ENCODE peak calls at places on chromosomes 6 and 20, in seven cellular contexts. Z is mesenchymal stem cell, Y is neuronal stem cell, L is IMR-90, T is H9, X is mesendoderm, U is trophoblast cell. B is an unnamed sample.

GRCh38 chr6:155472886-155473285 is 17.2 kb upstream of the NOX3 start:
- DNase-seq in X (no peak), Y (no peak), U (no peak), T (no peak), Z (peak), L (peak), B (no peak)

GRCh38 chr20:46625875-46626373 is 25.3 kb downstream of the SLC13A3 start:
- DNase-seq in T (no peak), Z (no peak), X (no peak), Y (no peak), L (no peak), U (no peak), B (no peak)

GRCh38 chr6:21227486-21227885 is 366.1 kb upstream of the SOX4 start:
- DNase-seq in Y (no peak), X (no peak), L (peak), Z (no peak), U (peak), T (no peak), B (no peak)

GRCh38 chr6:45736134-45736533 is 279.5 kb downstream of the CLIC5 start:
- DNase-seq in U (no peak), Y (no peak), Z (no peak), L (no peak), T (no peak), X (no peak), B (no peak)

GRCh38 chr20:50514035-50514337 is 3.8 kb downstream of the PTPN1 start:
- DNase-seq in Z (no peak), Y (no peak), L (no peak), T (no peak), U (no peak), X (no peak), B (no peak)

GRCh38 chr6:168574699-168575195 is 133.8 kb downstream of the SMOC2 start:
- DNase-seq in Z (no peak), Y (no peak), U (no peak), X (peak), L (no peak), T (no peak), B (peak)

GRCh38 chr6:113447088-113447831 is 409.9 kb upstream of the MARCKS start:
- DNase-seq in Z (peak), T (no peak), L (peak), X (no peak), U (peak), Y (no peak), B (no peak)

GRCh38 chr6:57254055-57254717 is 32.1 kb upstream of the RAB23 start:
- DNase-seq in Z (no peak), L (no peak), Y (no peak), U (no peak), X (peak), T (no peak), B (no peak)

GRCh38 chr6:125947581-125947980 is 9.0 kb upstream of the HINT3 start:
- DNase-seq in Y (no peak), Z (peak), U (no peak), T (no peak), L (peak), X (no peak), B (no peak)

GRCh38 chr6:97689078-97689754 is 406.2 kb upstream of the MMS22L start:
- DNase-seq in X (peak), U (no peak), L (no peak), T (peak), Y (no peak), Z (no peak), B (no peak)

GRCh38 chr6:65819152-65819551 is 112.1 kb upstream of the EYS start:
- DNase-seq in X (peak), U (no peak), T (no peak), L (no peak), Z (peak), Y (no peak), B (no peak)

GRCh38 chr6:8736046-8736877 is 300.9 kb upstream of the SLC35B3 start:
- DNase-seq in L (no peak), T (no peak), X (no peak), U (no peak), Y (no peak), Z (no peak), B (no peak)

DNA sequence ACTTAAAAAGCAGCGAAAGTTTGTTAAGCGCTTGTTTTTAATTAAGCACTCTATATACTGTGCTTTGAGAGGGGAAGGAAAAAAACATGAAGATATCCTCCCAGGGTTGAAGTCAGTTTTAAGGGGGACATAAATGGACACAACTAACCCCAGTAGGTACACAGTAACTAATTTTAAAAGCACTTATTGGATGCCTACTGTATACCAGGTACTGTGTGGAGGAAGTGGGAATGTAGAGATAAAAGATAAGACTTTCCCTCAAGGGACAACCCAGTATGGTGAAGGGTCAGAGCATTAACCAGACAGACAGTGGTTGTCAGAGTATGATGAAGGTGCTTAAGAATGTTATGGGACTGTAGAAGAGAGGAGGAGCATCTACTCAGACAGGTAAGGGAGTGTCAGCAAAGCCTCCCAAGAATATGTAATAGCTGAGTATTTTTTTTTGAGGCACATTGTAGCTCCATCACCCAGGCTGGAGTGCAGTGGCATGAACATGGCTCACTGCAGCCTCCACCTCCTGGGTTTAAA is 900 bp downstream of the ABCF1 start:
- DNase-seq in X (peak), L (no peak), Z (no peak), Y (no peak), U (peak), T (no peak), B (no peak)
- H3K18ac ChIP-seq in X (no peak), L (no peak), Z (no peak), Y (no peak), U (no peak), T (no peak), B (no peak)

DNA sequence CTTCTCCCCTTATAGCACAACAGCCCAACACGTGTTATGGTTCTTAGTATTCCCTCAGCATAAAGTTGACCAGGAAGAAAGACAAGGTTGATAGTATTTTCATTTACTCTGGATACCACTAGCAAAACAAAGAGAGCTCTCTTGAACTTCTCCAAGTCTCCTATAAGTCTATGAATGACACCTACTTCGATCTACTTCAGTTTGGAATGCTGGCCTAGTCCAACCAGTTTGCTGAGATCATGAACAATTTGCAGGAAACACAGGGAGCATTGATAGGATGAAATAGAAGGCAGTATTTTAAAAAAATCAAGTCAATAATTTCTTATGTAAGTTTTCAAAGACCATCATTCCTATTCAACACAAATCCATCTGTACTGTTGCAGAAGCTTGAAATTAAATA is 93.6 kb downstream of the GJA10 start:
- DNase-seq in X (no peak), U (no peak), Y (no peak), T (no peak), Z (no peak), L (no peak), B (no peak)
- H3K18ac ChIP-seq in X (no peak), U (no peak), Y (no peak), T (no peak), Z (no peak), L (peak), B (no peak)

GRCh38 chr6:48834706-48835105 is 628.3 kb downstream of the MMUT start:
- DNase-seq in X (no peak), Y (no peak), T (no peak), L (peak), U (no peak), Z (no peak), B (no peak)

GRCh38 chr6:48837744-48838143 is 625.3 kb downstream of the MMUT start:
- DNase-seq in L (no peak), Y (no peak), X (no peak), T (no peak), U (no peak), Z (no peak), B (no peak)

GRCh38 chr6:48835421-48835958 is 627.6 kb downstream of the MMUT start:
- DNase-seq in U (no peak), Y (no peak), X (no peak), L (no peak), T (no peak), Z (peak), B (no peak)

DNA sequence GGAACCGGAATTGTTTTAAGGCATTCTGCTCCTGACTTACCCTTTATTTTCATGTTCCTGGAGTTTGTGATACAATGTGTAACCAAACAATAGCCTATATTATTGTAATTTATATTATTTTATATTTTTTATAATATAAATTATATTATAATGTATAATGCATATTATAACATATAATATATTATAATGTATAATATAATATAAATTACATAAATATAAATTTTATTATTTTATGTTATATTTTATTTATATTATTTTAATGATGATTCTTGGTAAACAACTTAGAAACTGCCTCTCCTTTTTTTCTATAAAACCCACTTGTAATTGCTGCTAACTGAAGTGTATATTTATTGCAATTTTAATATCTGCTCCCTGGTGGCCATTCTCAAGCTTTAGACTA is 629.1 kb downstream of the MMUT start:
- DNase-seq in U (no peak), X (no peak), Y (no peak), T (no peak), L (no peak), Z (no peak), B (no peak)
- H3K18ac ChIP-seq in U (no peak), X (no peak), Y (no peak), T (no peak), L (no peak), Z (no peak), B (no peak)

DNA sequence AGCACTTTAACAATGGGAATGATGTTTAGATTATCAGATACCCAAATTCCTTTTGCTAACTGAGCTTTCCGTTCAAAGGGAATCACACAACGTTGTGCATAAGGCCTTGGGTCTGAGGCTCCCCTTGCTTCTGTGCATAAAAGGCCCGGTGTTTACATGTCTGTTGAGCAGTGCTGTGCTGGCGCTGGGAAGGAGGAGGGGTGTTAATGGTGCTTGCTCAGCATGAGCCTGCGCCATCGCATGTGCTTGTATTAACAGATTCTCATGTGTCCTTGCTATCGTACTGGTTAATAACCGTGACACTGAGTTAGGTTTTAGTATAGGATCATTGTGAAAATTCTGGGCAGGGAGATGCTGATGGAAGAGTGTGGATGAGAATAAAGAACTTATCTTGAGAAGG is 62.2 kb upstream of the TRAF3IP2 start:
- DNase-seq in L (peak), Z (peak), T (no peak), U (no peak), X (no peak), Y (no peak), B (no peak)
- H3K18ac ChIP-seq in L (no peak), Z (no peak), T (no peak), U (no peak), X (no peak), Y (no peak), B (no peak)

GRCh38 chr20:10641893-10642292 is 31.9 kb downstream of the JAG1 start:
- DNase-seq in Z (no peak), X (no peak), U (no peak), T (no peak), L (no peak), Y (no peak), B (no peak)

GRCh38 chr20:10642859-10643559 is 30.8 kb downstream of the JAG1 start:
- DNase-seq in U (no peak), X (no peak), T (no peak), Z (no peak), Y (no peak), L (no peak), B (no peak)

GRCh38 chr20:10639762-10640556 is 33.8 kb downstream of the JAG1 start:
- DNase-seq in X (no peak), Z (no peak), U (no peak), Y (peak), L (no peak), T (no peak), B (no peak)

GRCh38 chr20:10640897-10641296 is 32.9 kb downstream of the JAG1 start:
- DNase-seq in T (no peak), Y (no peak), L (no peak), X (peak), Z (no peak), U (no peak), B (no peak)

GRCh38 chr20:10641467-10641866 is 32.3 kb downstream of the JAG1 start:
- DNase-seq in U (no peak), T (no peak), Y (no peak), Z (no peak), L (no peak), X (no peak), B (no peak)
- H3K18ac ChIP-seq in U (no peak), T (no peak), Y (no peak), Z (no peak), L (no peak), X (no peak), B (no peak)

B was measured in H1.